ENCODE peak calls at places on chromosome 7, in eight cellular contexts. One of them, this sample, is unnamed.

GRCh38 chr7:93810571-93810970 is 80.0 kb downstream of the TFPI2 start:
- DNase-seq in stimulated activated CD8-positive, alpha-beta memory T cell treated with anti-CD3 and anti-CD28 coated beads, Interleukin-2, amount 100 ng/mL, for 48 hours: no peak
- DNase-seq in ACHN: no peak
- DNase-seq in left ventricle myocardium superior: no peak
- DNase-seq in stimulated activated CD4-positive, alpha-beta T cell treated with anti-CD3 and anti-CD28 coated beads, Interleukin-4, amount 100 ng/mL, for 4 hours: no peak
- DNase-seq in T-helper 2 cell: no peak
- DNase-seq in EL: no peak
- DNase-seq in pulmonary artery endothelial cell: no peak
- DNase-seq in this sample: no peak

GRCh38 chr7:84509522-84509921 is 314.9 kb upstream of the SEMA3A start:
- DNase-seq in stimulated activated CD8-positive, alpha-beta memory T cell treated with anti-CD3 and anti-CD28 coated beads, Interleukin-2, amount 100 ng/mL, for 48 hours: no peak
- DNase-seq in ACHN: no peak
- DNase-seq in left ventricle myocardium superior: no peak
- DNase-seq in stimulated activated CD4-positive, alpha-beta T cell treated with anti-CD3 and anti-CD28 coated beads, Interleukin-4, amount 100 ng/mL, for 4 hours: no peak
- DNase-seq in T-helper 2 cell: no peak
- DNase-seq in EL: no peak
- DNase-seq in pulmonary artery endothelial cell: no peak
- DNase-seq in this sample: no peak

GRCh38 chr7:5234852-5235831 is 45.1 kb downstream of the WIPI2 start:
- DNase-seq in stimulated activated CD8-positive, alpha-beta memory T cell treated with anti-CD3 and anti-CD28 coated beads, Interleukin-2, amount 100 ng/mL, for 48 hours: no peak
- DNase-seq in ACHN: peak; percentile 16
- DNase-seq in left ventricle myocardium superior: no peak
- DNase-seq in stimulated activated CD4-positive, alpha-beta T cell treated with anti-CD3 and anti-CD28 coated beads, Interleukin-4, amount 100 ng/mL, for 4 hours: no peak
- DNase-seq in T-helper 2 cell: no peak
- DNase-seq in EL: peak; percentile 30
- DNase-seq in pulmonary artery endothelial cell: no peak
- DNase-seq in this sample: no peak

GRCh38 chr7:19215421-19215820 is 70.2 kb upstream of the FERD3L start:
- DNase-seq in stimulated activated CD8-positive, alpha-beta memory T cell treated with anti-CD3 and anti-CD28 coated beads, Interleukin-2, amount 100 ng/mL, for 48 hours: no peak
- DNase-seq in ACHN: peak; percentile 35
- DNase-seq in left ventricle myocardium superior: no peak
- DNase-seq in stimulated activated CD4-positive, alpha-beta T cell treated with anti-CD3 and anti-CD28 coated beads, Interleukin-4, amount 100 ng/mL, for 4 hours: no peak
- DNase-seq in T-helper 2 cell: no peak
- DNase-seq in EL: peak; percentile 72
- DNase-seq in pulmonary artery endothelial cell: no peak
- DNase-seq in this sample: no peak

GRCh38 chr7:133512560-133512959 is 259.7 kb downstream of the EXOC4 start:
- DNase-seq in stimulated activated CD8-positive, alpha-beta memory T cell treated with anti-CD3 and anti-CD28 coated beads, Interleukin-2, amount 100 ng/mL, for 48 hours: no peak
- DNase-seq in ACHN: peak; percentile 94
- DNase-seq in left ventricle myocardium superior: no peak
- DNase-seq in stimulated activated CD4-positive, alpha-beta T cell treated with anti-CD3 and anti-CD28 coated beads, Interleukin-4, amount 100 ng/mL, for 4 hours: no peak
- DNase-seq in T-helper 2 cell: peak; percentile 60
- DNase-seq in EL: peak; percentile 81
- DNase-seq in pulmonary artery endothelial cell: no peak
- DNase-seq in this sample: no peak

GRCh38 chr7:66281678-66282593 is 76.8 kb downstream of the TPST1 start:
- DNase-seq in stimulated activated CD8-positive, alpha-beta memory T cell treated with anti-CD3 and anti-CD28 coated beads, Interleukin-2, amount 100 ng/mL, for 48 hours: no peak
- DNase-seq in ACHN: peak; percentile 91
- DNase-seq in left ventricle myocardium superior: peak; percentile 15
- DNase-seq in stimulated activated CD4-positive, alpha-beta T cell treated with anti-CD3 and anti-CD28 coated beads, Interleukin-4, amount 100 ng/mL, for 4 hours: no peak
- DNase-seq in T-helper 2 cell: no peak
- DNase-seq in EL: peak; percentile 99
- DNase-seq in pulmonary artery endothelial cell: no peak
- DNase-seq in this sample: no peak

GRCh38 chr7:23471090-23471859 is 984 bp upstream of the IGF2BP3 start:
- DNase-seq in stimulated activated CD8-positive, alpha-beta memory T cell treated with anti-CD3 and anti-CD28 coated beads, Interleukin-2, amount 100 ng/mL, for 48 hours: no peak
- DNase-seq in ACHN: peak; percentile 87
- DNase-seq in left ventricle myocardium superior: no peak
- DNase-seq in stimulated activated CD4-positive, alpha-beta T cell treated with anti-CD3 and anti-CD28 coated beads, Interleukin-4, amount 100 ng/mL, for 4 hours: peak; percentile 26
- DNase-seq in T-helper 2 cell: peak; percentile 91
- DNase-seq in EL: peak; percentile 73
- DNase-seq in pulmonary artery endothelial cell: no peak
- DNase-seq in this sample: no peak

GRCh38 chr7:40843338-40844026 is 708.7 kb downstream of the SUGCT start:
- DNase-seq in stimulated activated CD8-positive, alpha-beta memory T cell treated with anti-CD3 and anti-CD28 coated beads, Interleukin-2, amount 100 ng/mL, for 48 hours: no peak
- DNase-seq in ACHN: no peak
- DNase-seq in left ventricle myocardium superior: no peak
- DNase-seq in stimulated activated CD4-positive, alpha-beta T cell treated with anti-CD3 and anti-CD28 coated beads, Interleukin-4, amount 100 ng/mL, for 4 hours: no peak
- DNase-seq in T-helper 2 cell: no peak
- DNase-seq in EL: peak; percentile 17
- DNase-seq in pulmonary artery endothelial cell: no peak
- DNase-seq in this sample: no peak

GRCh38 chr7:22435105-22435504 is 64.9 kb downstream of the STEAP1B start:
- DNase-seq in stimulated activated CD8-positive, alpha-beta memory T cell treated with anti-CD3 and anti-CD28 coated beads, Interleukin-2, amount 100 ng/mL, for 48 hours: no peak
- DNase-seq in ACHN: no peak
- DNase-seq in left ventricle myocardium superior: no peak
- DNase-seq in stimulated activated CD4-positive, alpha-beta T cell treated with anti-CD3 and anti-CD28 coated beads, Interleukin-4, amount 100 ng/mL, for 4 hours: no peak
- DNase-seq in T-helper 2 cell: peak; percentile 10
- DNase-seq in EL: no peak
- DNase-seq in pulmonary artery endothelial cell: no peak
- DNase-seq in this sample: no peak

GRCh38 chr7:18384491-18385143 is 110.9 kb upstream of the HDAC9 start:
- DNase-seq in stimulated activated CD8-positive, alpha-beta memory T cell treated with anti-CD3 and anti-CD28 coated beads, Interleukin-2, amount 100 ng/mL, for 48 hours: no peak
- DNase-seq in ACHN: peak; percentile 12
- DNase-seq in left ventricle myocardium superior: no peak
- DNase-seq in stimulated activated CD4-positive, alpha-beta T cell treated with anti-CD3 and anti-CD28 coated beads, Interleukin-4, amount 100 ng/mL, for 4 hours: no peak
- DNase-seq in T-helper 2 cell: no peak
- DNase-seq in EL: no peak
- DNase-seq in pulmonary artery endothelial cell: no peak
- DNase-seq in this sample: no peak

GRCh38 chr7:54705436-54705835 is 53.6 kb downstream of the SEC61G start:
- DNase-seq in stimulated activated CD8-positive, alpha-beta memory T cell treated with anti-CD3 and anti-CD28 coated beads, Interleukin-2, amount 100 ng/mL, for 48 hours: no peak
- DNase-seq in ACHN: peak; percentile 95
- DNase-seq in left ventricle myocardium superior: no peak
- DNase-seq in stimulated activated CD4-positive, alpha-beta T cell treated with anti-CD3 and anti-CD28 coated beads, Interleukin-4, amount 100 ng/mL, for 4 hours: no peak
- DNase-seq in T-helper 2 cell: peak; percentile 8
- DNase-seq in EL: peak; percentile 49
- DNase-seq in pulmonary artery endothelial cell: no peak
- DNase-seq in this sample: no peak

GRCh38 chr7:149218469-149219420 is 20.7 kb upstream of the ZNF212 start:
- DNase-seq in stimulated activated CD8-positive, alpha-beta memory T cell treated with anti-CD3 and anti-CD28 coated beads, Interleukin-2, amount 100 ng/mL, for 48 hours: no peak
- DNase-seq in ACHN: no peak
- DNase-seq in left ventricle myocardium superior: no peak
- DNase-seq in stimulated activated CD4-positive, alpha-beta T cell treated with anti-CD3 and anti-CD28 coated beads, Interleukin-4, amount 100 ng/mL, for 4 hours: no peak
- DNase-seq in T-helper 2 cell: no peak
- DNase-seq in EL: no peak
- DNase-seq in pulmonary artery endothelial cell: no peak
- DNase-seq in this sample: no peak

GRCh38 chr7:134829381-134829986 is 50.0 kb downstream of the CALD1 start:
- DNase-seq in stimulated activated CD8-positive, alpha-beta memory T cell treated with anti-CD3 and anti-CD28 coated beads, Interleukin-2, amount 100 ng/mL, for 48 hours: no peak
- DNase-seq in ACHN: no peak
- DNase-seq in left ventricle myocardium superior: no peak
- DNase-seq in stimulated activated CD4-positive, alpha-beta T cell treated with anti-CD3 and anti-CD28 coated beads, Interleukin-4, amount 100 ng/mL, for 4 hours: no peak
- DNase-seq in T-helper 2 cell: no peak
- DNase-seq in EL: no peak
- DNase-seq in pulmonary artery endothelial cell: no peak
- DNase-seq in this sample: no peak

GRCh38 chr7:74173866-74174605 is at the start of gene EIF4H:
- DNase-seq in stimulated activated CD8-positive, alpha-beta memory T cell treated with anti-CD3 and anti-CD28 coated beads, Interleukin-2, amount 100 ng/mL, for 48 hours: peak; percentile 93
- DNase-seq in ACHN: peak; percentile 98
- DNase-seq in left ventricle myocardium superior: peak; percentile 99
- DNase-seq in stimulated activated CD4-positive, alpha-beta T cell treated with anti-CD3 and anti-CD28 coated beads, Interleukin-4, amount 100 ng/mL, for 4 hours: peak; percentile 98
- DNase-seq in T-helper 2 cell: peak; percentile 96
- DNase-seq in EL: peak; percentile 94
- DNase-seq in pulmonary artery endothelial cell: peak; percentile 79
- DNase-seq in this sample: no peak

GRCh38 chr7:149866817-149867447 is 6.8 kb upstream of the ATP6V0E2 start:
- DNase-seq in stimulated activated CD8-positive, alpha-beta memory T cell treated with anti-CD3 and anti-CD28 coated beads, Interleukin-2, amount 100 ng/mL, for 48 hours: no peak
- DNase-seq in ACHN: no peak
- DNase-seq in left ventricle myocardium superior: peak; percentile 70
- DNase-seq in stimulated activated CD4-positive, alpha-beta T cell treated with anti-CD3 and anti-CD28 coated beads, Interleukin-4, amount 100 ng/mL, for 4 hours: no peak
- DNase-seq in T-helper 2 cell: no peak
- DNase-seq in EL: no peak
- DNase-seq in pulmonary artery endothelial cell: no peak
- DNase-seq in this sample: no peak

GRCh38 chr7:107150375-107151073 is 18.3 kb upstream of the HBP1 start:
- DNase-seq in stimulated activated CD8-positive, alpha-beta memory T cell treated with anti-CD3 and anti-CD28 coated beads, Interleukin-2, amount 100 ng/mL, for 48 hours: peak; percentile 55
- DNase-seq in ACHN: peak; percentile 84
- DNase-seq in left ventricle myocardium superior: peak; percentile 75
- DNase-seq in stimulated activated CD4-positive, alpha-beta T cell treated with anti-CD3 and anti-CD28 coated beads, Interleukin-4, amount 100 ng/mL, for 4 hours: peak; percentile 66
- DNase-seq in T-helper 2 cell: peak; percentile 77
- DNase-seq in EL: peak; percentile 64
- DNase-seq in pulmonary artery endothelial cell: peak; percentile 51
- DNase-seq in this sample: no peak